ENCODE peak calls at places on chromosomes 4 and X, in four cellular contexts. One of them, this sample, is unnamed.

GRCh38 chr4:169248645-169249044 is 22.1 kb downstream of the SH3RF1 start:
- DNase-seq in IMR-90: no peak
- DNase-seq in H1: no peak
- DNase-seq in mesendoderm: no peak
- DNase-seq in this sample: no peak

GRCh38 chrX:154369453-154370299 is 4.8 kb downstream of the FLNA start:
- DNase-seq in mesendoderm: peak; percentile 95
- DNase-seq in IMR-90: peak; percentile 95
- DNase-seq in H1: peak; percentile 65
- DNase-seq in this sample: peak; percentile 88

GRCh38 chr4:174120446-174121142 is 162.9 kb downstream of the FBXO8 start:
- DNase-seq in H1: no peak
- DNase-seq in mesendoderm: peak; percentile 61
- DNase-seq in IMR-90: peak; percentile 72
- DNase-seq in this sample: peak; percentile 45

GRCh38 chrX:94676285-94676684 is 1002.3 kb downstream of the FAM133A start:
- DNase-seq in IMR-90: no peak
- DNase-seq in H1: no peak
- DNase-seq in mesendoderm: peak; percentile 10
- DNase-seq in this sample: no peak

GRCh38 chr4:57098945-57099344 is 11.2 kb downstream of the IGFBP7 start:
- DNase-seq in H1: no peak
- DNase-seq in mesendoderm: no peak
- DNase-seq in IMR-90: peak; percentile 91
- DNase-seq in this sample: no peak

GRCh38 chr4:41814565-41814964 is 66.0 kb upstream of the PHOX2B start:
- DNase-seq in H1: peak; percentile 58
- DNase-seq in IMR-90: peak; percentile 21
- DNase-seq in mesendoderm: peak; percentile 70
- DNase-seq in this sample: peak; percentile 66

GRCh38 chr4:58981828-58982227 is 1871.6 kb upstream of the IGFBP7 start:
- DNase-seq in IMR-90: no peak
- DNase-seq in mesendoderm: no peak
- DNase-seq in H1: no peak
- DNase-seq in this sample: no peak

GRCh38 chrX:96692911-96693310 is 8.3 kb downstream of the DIAPH2 start:
- DNase-seq in H1: no peak
- DNase-seq in mesendoderm: no peak
- DNase-seq in IMR-90: no peak
- DNase-seq in this sample: no peak

GRCh38 chr4:146260521-146260920 is 46.2 kb downstream of the REELD1 start:
- DNase-seq in H1: no peak
- DNase-seq in IMR-90: no peak
- DNase-seq in mesendoderm: no peak
- DNase-seq in this sample: no peak

GRCh38 chrX:104098151-104098808 is 14.0 kb upstream of the ZCCHC18 start:
- DNase-seq in IMR-90: peak; percentile 77
- DNase-seq in H1: no peak
- DNase-seq in mesendoderm: peak; percentile 62
- DNase-seq in this sample: no peak

GRCh38 chrX:15849555-15849954 is 5.1 kb downstream of the AP1S2 start:
- DNase-seq in mesendoderm: peak; percentile 59
- DNase-seq in H1: no peak
- DNase-seq in IMR-90: no peak
- DNase-seq in this sample: no peak

GRCh38 chrX:2677764-2678163 is 13.3 kb upstream of the CD99 start:
- DNase-seq in IMR-90: peak; percentile 99
- DNase-seq in mesendoderm: peak; percentile 53
- DNase-seq in H1: no peak
- DNase-seq in this sample: peak; percentile 47

GRCh38 chrX:17411189-17411588 is 36.2 kb downstream of the NHS start:
- DNase-seq in H1: no peak
- DNase-seq in IMR-90: no peak
- DNase-seq in mesendoderm: no peak
- DNase-seq in this sample: no peak

GRCh38 chr4:16206848-16207247 is 19.4 kb downstream of the TAPT1 start:
- DNase-seq in H1: no peak
- DNase-seq in mesendoderm: peak; percentile 19
- DNase-seq in IMR-90: no peak
- DNase-seq in this sample: no peak

GRCh38 chrX:100904433-100904832 is 24.3 kb downstream of the XKRX start:
- DNase-seq in H1: no peak
- DNase-seq in mesendoderm: no peak
- DNase-seq in IMR-90: no peak
- DNase-seq in this sample: no peak
- H4K5ac ChIP-seq in H1: no peak overlapping the region
- H4K5ac ChIP-seq in mesendoderm: no peak overlapping the region
- H4K5ac ChIP-seq in IMR-90: no peak overlapping the region
- H4K5ac ChIP-seq in this sample: no peak overlapping the region

GRCh38 chr4:80507077-80507476 is 171.5 kb downstream of the CFAP299 start:
- DNase-seq in H1: no peak
- DNase-seq in IMR-90: no peak
- DNase-seq in mesendoderm: no peak
- DNase-seq in this sample: no peak
- H3K9ac ChIP-seq in H1: no peak overlapping the region
- H3K9ac ChIP-seq in IMR-90: no peak overlapping the region
- H3K9ac ChIP-seq in mesendoderm: no peak overlapping the region
- H3K9ac ChIP-seq in this sample: no peak overlapping the region

GRCh38 chr4:140092094-140092820 is 61.7 kb downstream of the MAML3 start:
- DNase-seq in IMR-90: no peak
- DNase-seq in mesendoderm: peak; percentile 98
- DNase-seq in H1: peak; percentile 72
- DNase-seq in this sample: peak; percentile 81
- H3K79me1 ChIP-seq in IMR-90: peaks cover 11% of the 10 kb centered on the region
- H3K79me1 ChIP-seq in mesendoderm: peaks cover 12% of the 10 kb centered on the region
- H3K79me1 ChIP-seq in H1: no peaks in the 10 kb centered on the region
- H3K79me1 ChIP-seq in this sample: no peaks in the 10 kb centered on the region

DNA sequence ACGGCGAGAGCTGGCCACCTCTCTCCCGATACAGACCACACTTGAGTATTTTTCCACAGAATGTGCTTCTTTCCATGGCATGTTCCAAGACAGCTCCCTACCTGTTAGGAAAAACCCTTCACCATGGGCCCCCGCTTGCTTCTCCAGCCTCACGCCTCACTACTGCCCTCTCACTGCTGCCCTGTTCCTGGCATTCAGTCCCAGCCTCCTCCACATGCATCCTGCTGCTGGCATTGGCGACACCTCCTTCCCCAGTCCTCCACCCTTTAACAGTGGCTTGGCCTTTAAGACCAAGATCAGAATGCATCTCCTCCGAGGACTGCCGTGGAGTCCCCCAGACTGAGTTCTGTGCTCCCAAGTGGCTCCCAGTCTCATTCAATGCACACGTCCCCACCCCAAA is 10.7 kb downstream of the PNMA6F start:
- DNase-seq in H1: no peak
- DNase-seq in IMR-90: no peak
- DNase-seq in mesendoderm: peak; percentile 30
- DNase-seq in this sample: peak; percentile 48
- H4K5ac ChIP-seq in H1: no peak overlapping the region
- H4K5ac ChIP-seq in IMR-90: no peak overlapping the region
- H4K5ac ChIP-seq in mesendoderm: no peak overlapping the region
- H4K5ac ChIP-seq in this sample: no peak overlapping the region

GRCh38 chr4:3286335-3287175 is 6.3 kb upstream of the RGS12 start:
- DNase-seq in mesendoderm: no peak
- DNase-seq in IMR-90: no peak
- DNase-seq in H1: peak; percentile 47
- DNase-seq in this sample: peak; percentile 24

GRCh38 chr4:3288571-3289094 is 4.2 kb upstream of the RGS12 start:
- DNase-seq in H1: peak; percentile 41
- DNase-seq in mesendoderm: no peak
- DNase-seq in IMR-90: no peak
- DNase-seq in this sample: no peak

GRCh38 chr4:3285558-3286334 is 7.1 kb upstream of the RGS12 start:
- DNase-seq in H1: peak; percentile 46
- DNase-seq in IMR-90: peak; percentile 32
- DNase-seq in mesendoderm: peak; percentile 6
- DNase-seq in this sample: peak; percentile 30

GRCh38 chr4:3287972-3288570 is 4.8 kb upstream of the RGS12 start:
- DNase-seq in mesendoderm: no peak
- DNase-seq in IMR-90: no peak
- DNase-seq in H1: peak; percentile 41
- DNase-seq in this sample: peak; percentile 21

DNA sequence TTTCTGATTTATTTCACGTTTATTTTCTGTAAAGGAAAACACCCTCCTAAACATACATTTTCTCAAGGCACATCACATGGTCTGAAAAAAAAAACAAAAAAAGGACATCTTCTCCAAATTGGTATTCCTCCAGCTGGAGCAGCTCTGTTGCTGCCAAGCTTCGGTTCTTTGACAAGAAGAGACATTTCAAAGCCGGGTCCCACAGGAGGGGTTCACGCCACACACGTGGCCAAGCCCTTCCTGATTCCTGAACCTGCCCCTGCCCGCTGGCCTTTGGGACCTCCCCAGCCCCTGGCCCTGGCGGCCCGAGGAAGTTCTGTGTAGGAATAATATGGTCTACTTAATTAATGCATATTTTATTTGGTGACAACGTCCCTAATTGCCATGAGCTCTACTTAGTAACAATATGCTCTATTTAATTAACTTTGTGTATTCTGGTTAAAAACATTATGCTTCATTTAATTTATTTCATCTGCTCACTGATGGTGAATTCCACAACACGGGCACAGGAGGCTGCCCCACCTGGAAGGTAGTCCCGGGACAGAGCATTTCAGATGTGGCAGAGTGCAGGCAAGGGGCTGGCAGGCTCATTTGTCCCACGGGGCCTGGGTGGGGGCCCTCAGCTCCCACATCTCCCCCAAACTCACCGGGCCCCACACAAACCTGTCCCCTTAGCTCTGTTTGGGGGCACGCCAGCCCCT is 5.4 kb upstream of the RGS12 start:
- DNase-seq in mesendoderm: no peak
- DNase-seq in IMR-90: no peak
- DNase-seq in H1: peak; percentile 30
- DNase-seq in this sample: no peak
- H3K9ac ChIP-seq in mesendoderm: no peak overlapping the region
- H3K9ac ChIP-seq in IMR-90: no peak overlapping the region
- H3K9ac ChIP-seq in H1: no peak overlapping the region
- H3K9ac ChIP-seq in this sample: no peak overlapping the region

DNA sequence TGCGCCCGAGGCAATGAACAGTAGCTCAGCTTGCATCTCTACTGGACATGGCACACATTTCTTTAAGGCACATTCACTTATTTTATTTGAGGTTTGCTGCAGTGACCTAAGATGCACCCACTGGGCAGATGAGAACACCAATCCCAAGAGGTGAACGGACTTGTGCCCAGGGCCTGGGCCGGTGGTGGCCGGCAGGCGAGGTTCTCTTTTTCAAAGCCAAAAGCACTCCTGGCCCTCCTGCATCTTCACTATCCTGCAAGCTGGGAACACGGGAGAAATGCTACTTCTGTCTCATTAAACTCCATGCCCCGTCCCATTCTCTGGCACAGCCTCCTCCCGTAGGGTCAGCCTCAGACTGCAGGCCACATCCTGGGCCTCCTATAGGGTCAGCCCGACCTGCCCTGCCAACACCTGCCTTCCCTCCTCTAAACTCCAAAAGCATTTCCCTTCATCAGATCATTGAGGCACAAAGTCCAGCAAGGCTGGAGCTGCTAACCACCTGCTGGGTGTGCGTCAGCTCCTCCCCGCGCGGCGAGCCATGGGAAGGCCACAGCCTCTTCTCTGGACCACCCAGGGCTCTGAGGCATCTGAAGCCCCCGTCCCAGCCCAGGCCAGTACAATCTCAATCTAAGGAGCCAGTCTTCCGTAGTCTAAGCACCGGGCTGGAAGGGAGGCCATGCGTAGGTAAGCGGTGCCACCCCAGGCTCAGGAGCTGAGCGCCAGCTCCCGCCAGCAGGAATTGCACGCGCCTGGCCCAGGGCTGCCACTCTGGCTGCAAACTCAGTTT is 166.1 kb downstream of the AFAP1 start:
- DNase-seq in mesendoderm: no peak
- DNase-seq in H1: no peak
- DNase-seq in IMR-90: no peak
- DNase-seq in this sample: no peak
- H3K79me1 ChIP-seq in mesendoderm: no peaks in the 10 kb centered on the region
- H3K79me1 ChIP-seq in H1: no peaks in the 10 kb centered on the region
- H3K79me1 ChIP-seq in IMR-90: peaks cover 24% of the 10 kb centered on the region
- H3K79me1 ChIP-seq in this sample: no peaks in the 10 kb centered on the region

DNA sequence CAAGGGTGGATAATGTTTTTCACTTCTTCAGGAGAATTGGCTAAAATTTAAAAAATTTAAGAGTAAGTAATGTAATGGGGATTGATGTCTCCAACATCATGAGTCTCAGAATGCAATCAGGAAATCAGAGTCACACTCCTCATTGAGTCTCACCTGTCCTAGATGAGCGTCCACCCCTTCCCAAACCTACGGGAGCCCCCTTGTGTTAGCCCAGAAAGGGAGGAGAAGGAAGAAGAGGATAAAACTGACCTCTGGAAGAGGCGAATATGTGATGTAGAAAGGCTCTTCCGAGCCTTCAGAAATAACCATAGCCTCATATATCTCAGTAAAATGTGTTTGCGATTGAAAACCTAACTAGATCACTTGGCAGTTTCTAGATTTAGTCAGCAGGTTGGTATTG is 157.1 kb downstream of the DCLK2 start:
- DNase-seq in H1: no peak
- DNase-seq in IMR-90: no peak
- DNase-seq in mesendoderm: peak; percentile 37
- DNase-seq in this sample: no peak
- H4K5ac ChIP-seq in H1: no peak overlapping the region
- H4K5ac ChIP-seq in IMR-90: peak overlapping the region; percentile 100
- H4K5ac ChIP-seq in mesendoderm: no peak overlapping the region
- H4K5ac ChIP-seq in this sample: no peak overlapping the region

DNA sequence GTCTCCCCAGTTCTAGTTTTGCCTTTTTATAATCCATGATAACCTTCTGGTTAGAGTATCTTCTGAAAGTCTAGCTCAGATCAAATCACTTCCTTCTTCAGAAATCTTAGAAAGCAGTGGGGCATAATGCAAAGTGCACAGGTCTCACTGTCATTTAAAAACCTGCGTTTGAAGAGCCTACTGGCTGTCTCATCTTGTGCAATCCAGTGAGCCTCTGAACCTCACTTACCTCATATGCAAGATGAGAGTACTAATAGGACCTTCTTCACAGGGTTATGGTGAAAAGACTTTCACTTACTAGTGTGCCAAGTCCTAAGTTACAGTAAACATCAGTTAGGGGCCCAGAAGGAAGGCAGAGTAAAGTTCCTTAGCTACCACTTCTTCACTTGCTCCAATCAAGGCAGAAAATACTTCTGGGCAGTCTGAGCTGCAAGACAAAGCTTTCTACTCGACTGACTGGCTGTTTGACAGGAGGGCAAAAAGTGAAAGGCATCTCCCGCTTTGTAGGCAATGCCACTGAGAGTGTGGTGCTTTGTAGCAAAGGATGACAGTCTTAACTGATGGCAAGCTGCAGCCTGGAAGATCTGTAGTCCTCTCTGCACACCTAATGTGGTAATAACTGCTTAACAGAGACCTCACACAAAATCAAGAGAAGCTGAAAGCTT is 131.2 kb downstream of the ENOX2 start:
- DNase-seq in mesendoderm: no peak
- DNase-seq in IMR-90: no peak
- DNase-seq in H1: no peak
- DNase-seq in this sample: no peak
- H3K9ac ChIP-seq in mesendoderm: no peak overlapping the region
- H3K9ac ChIP-seq in IMR-90: no peak overlapping the region
- H3K9ac ChIP-seq in H1: no peak overlapping the region
- H3K9ac ChIP-seq in this sample: no peak overlapping the region

This sample was measured in H9.